ENCODE peak calls at places on chromosomes 4 and X, in ten cellular contexts. Z is AG09319; I is germinal center; P is BJ; K is DMS153; J is right atrium auricular region; F is sigmoid colon; E is progenitor cell of endocrine pancreas; Y is LoVo; G is activated CD4-positive, alpha-beta T cell treated with anti-CD3 and anti-CD28 coated beads, Interleukin-2, amount 50 U/mL, for 1 hour. M is an unnamed sample.

GRCh38 chr4:189267312-189267965 is 673.2 kb upstream of the FRG1 start:
- DNase-seq in Z (no peak), I (no peak), P (no peak), K (no peak), J (no peak), F (no peak), E (no peak), Y (no peak), G (no peak), M (no peak)

GRCh38 chr4:159206427-159206871 is 103.6 kb downstream of the RAPGEF2 start:
- DNase-seq in Z (no peak), I (peak; percentile 9), P (no peak), K (no peak), J (no peak), F (no peak), E (no peak), Y (no peak), G (no peak), M (no peak)

GRCh38 chrX:107894038-107894437 is 68.4 kb downstream of the MID2 start:
- DNase-seq in Z (no peak), I (peak; percentile 2), P (no peak), K (peak; percentile 37), J (no peak), F (no peak), E (no peak), Y (peak; percentile 36), G (no peak), M (no peak)

GRCh38 chr4:103303011-103303410 is 104.9 kb upstream of the CENPE start:
- DNase-seq in Z (no peak), I (no peak), P (no peak), K (no peak), J (no peak), F (no peak), E (no peak), Y (peak; percentile 1), G (no peak), M (no peak)

GRCh38 chr4:67573193-67573592 is 14.7 kb downstream of the STAP1 start:
- DNase-seq in Z (no peak), I (no peak), P (no peak), K (no peak), J (no peak), F (no peak), E (no peak), Y (no peak), G (no peak), M (no peak)

GRCh38 chrX:11770320-11770719 is 12.3 kb downstream of the MSL3 start:
- DNase-seq in Z (no peak), I (peak; percentile 62), P (no peak), K (no peak), J (no peak), F (no peak), E (no peak), Y (peak; percentile 42), G (peak; percentile 36), M (no peak)

GRCh38 chr4:15238720-15239119 is 189.1 kb upstream of the C1QTNF7 start:
- DNase-seq in Z (no peak), I (peak; percentile 32), P (no peak), K (no peak), J (no peak), F (no peak), E (peak; percentile 12), Y (peak; percentile 11), G (peak; percentile 9), M (no peak)

GRCh38 chrX:121256653-121257052 is 209.2 kb downstream of the GLUD2 start:
- DNase-seq in Z (no peak), I (no peak), P (no peak), K (no peak), J (no peak), F (no peak), E (no peak), Y (no peak), G (no peak), M (no peak)

GRCh38 chr4:11632488-11632887 is 203.8 kb upstream of the HS3ST1 start:
- DNase-seq in Z (no peak), I (no peak), P (no peak), K (no peak), J (no peak), F (no peak), E (no peak), Y (peak; percentile 47), G (no peak), M (no peak)

GRCh38 chr4:53130896-53131561 is 234.8 kb downstream of the SCFD2 start:
- DNase-seq in Z (no peak), I (no peak), P (no peak), K (no peak), J (no peak), F (no peak), E (no peak), Y (no peak), G (no peak), M (no peak)

GRCh38 chrX:38954520-38954919 is 153.3 kb downstream of the MID1IP1 start:
- DNase-seq in Z (no peak), I (no peak), P (no peak), K (no peak), J (no peak), F (no peak), E (no peak), Y (no peak), G (no peak), M (no peak)

GRCh38 chr4:155593793-155594192 is 72.9 kb upstream of the GUCY1A1 start:
- DNase-seq in Z (no peak), I (no peak), P (no peak), K (no peak), J (no peak), F (no peak), E (no peak), Y (no peak), G (no peak), M (no peak)

GRCh38 chr4:37812713-37813112 is 13.8 kb upstream of the PGM2 start:
- DNase-seq in Z (no peak), I (no peak), P (peak; percentile 19), K (no peak), J (no peak), F (no peak), E (no peak), Y (no peak), G (no peak), M (no peak)

GRCh38 chr4:127870688-127871087 is 10.0 kb upstream of the PLK4 start:
- DNase-seq in Z (peak; percentile 60), I (no peak), P (peak; percentile 76), K (no peak), J (no peak), F (no peak), E (no peak), Y (no peak), G (no peak), M (no peak)

GRCh38 chr4:54553001-54553400 is 104.8 kb upstream of the KIT start:
- DNase-seq in Z (no peak), I (no peak), P (peak; percentile 75), K (no peak), J (no peak), F (no peak), E (no peak), Y (no peak), G (no peak), M (no peak)

GRCh38 chrX:108088511-108088910 is 2.8 kb downstream of the PSMD10 start:
- DNase-seq in Z (no peak), I (no peak), P (no peak), K (no peak), J (no peak), F (no peak), E (no peak), Y (no peak), G (no peak), M (no peak)

GRCh38 chr4:1578301-1578781 is 105.8 kb downstream of the FAM53A start:
- DNase-seq in Z (no peak), I (no peak), P (no peak), K (no peak), J (no peak), F (peak; percentile 66), E (no peak), Y (no peak), G (no peak), M (no peak)

M was measured in thoracic aorta.